ENCODE peak calls at places on chromosomes 4 and X, in eight cellular contexts. E, G, N, Q, Z, J, X and R are unnamed samples.

GRCh38 chr4:110970642-110971041 is 347.8 kb upstream of the PITX2 start:
- DNase-seq in Q (peak; percentile 28), J (no peak), E (peak; percentile 40), Z (peak; percentile 92), G (no peak), N (no peak), X (peak; percentile 48), R (peak; percentile 5)

GRCh38 chrX:85544609-85545008 is 165.1 kb upstream of the POF1B start:
- DNase-seq in Q (no peak), E (no peak), G (no peak), J (no peak), Z (no peak), N (no peak), X (peak; percentile 0), R (no peak)

GRCh38 chrX:33128048-33128805 is 83.1 kb downstream of the DMD start:
- DNase-seq in Z (no peak), E (no peak), N (no peak), J (no peak), Q (no peak), G (no peak), X (no peak), R (no peak)

GRCh38 chrX:40147399-40148188 is 49.8 kb upstream of the BCOR start:
- DNase-seq in E (no peak), X (no peak), G (no peak), J (no peak), Z (peak; percentile 41), N (no peak), Q (no peak), R (no peak)

GRCh38 chr4:98745372-98745771 is 87.0 kb upstream of the TSPAN5 start:
- DNase-seq in E (peak; percentile 16), N (no peak), Q (no peak), J (no peak), Z (peak; percentile 56), X (peak; percentile 62), G (no peak), R (no peak)

GRCh38 chr4:88333741-88334405 is 44.8 kb upstream of the HERC6 start:
- DNase-seq in E (no peak), N (no peak), Q (no peak), X (peak; percentile 75), J (no peak), G (no peak), Z (no peak), R (no peak)

GRCh38 chrX:39756086-39756883 is 341.5 kb downstream of the BCOR start:
- DNase-seq in G (no peak), J (no peak), X (no peak), Z (no peak), E (no peak), Q (no peak), N (no peak), R (no peak)

GRCh38 chrX:14902536-14902935 is 29.3 kb downstream of the MOSPD2 start:
- DNase-seq in J (no peak), E (no peak), Z (no peak), X (no peak), Q (no peak), N (no peak), G (no peak), R (no peak)

GRCh38 chrX:40085086-40085551 is 12.6 kb downstream of the BCOR start:
- DNase-seq in J (no peak), Q (no peak), Z (no peak), E (no peak), G (no peak), N (no peak), X (peak; percentile 89), R (no peak)

GRCh38 chrX:8504451-8504850 is 39.8 kb downstream of the VCX3B start:
- DNase-seq in N (no peak), G (no peak), Z (no peak), X (peak; percentile 79), J (no peak), Q (peak; percentile 76), E (peak; percentile 73), R (no peak)

GRCh38 chr4:1400191-1400805 is 5.9 kb downstream of the NKX1-1 start:
- DNase-seq in Q (no peak), E (no peak), X (no peak), J (no peak), N (no peak), Z (no peak), G (no peak), R (no peak)

GRCh38 chr4:111400736-111401135 is 744.5 kb upstream of the FAM241A start:
- DNase-seq in J (no peak), G (no peak), E (peak; percentile 1), Z (no peak), X (peak; percentile 62), N (no peak), Q (peak; percentile 76), R (no peak)

GRCh38 chrX:39327705-39328104 is 526.4 kb downstream of the MID1IP1 start:
- DNase-seq in Q (no peak), J (no peak), N (no peak), Z (no peak), E (no peak), X (no peak), G (no peak), R (no peak)

GRCh38 chrX:48487362-48487785 is 11.4 kb downstream of the FTSJ1 start:
- DNase-seq in X (peak; percentile 89), N (no peak), Q (peak; percentile 94), E (peak; percentile 97), Z (peak; percentile 17), G (no peak), J (no peak), R (no peak)

GRCh38 chrX:50093627-50094026 is 107.2 kb downstream of the AKAP4 start:
- DNase-seq in Z (no peak), G (no peak), X (no peak), E (no peak), Q (no peak), N (no peak), J (no peak), R (no peak)

GRCh38 chrX:125108926-125109325 is 210.7 kb upstream of the TEX13C start:
- DNase-seq in E (no peak), J (no peak), G (no peak), X (no peak), N (no peak), Q (no peak), Z (no peak), R (no peak)

GRCh38 chr4:114272226-114272625 is 292.8 kb upstream of the ARSJ start:
- DNase-seq in Q (peak; percentile 97), E (peak; percentile 93), Z (no peak), N (no peak), J (no peak), X (peak; percentile 80), G (no peak), R (no peak)

GRCh38 chr4:121696140-121696640 is 590 bp downstream of the ANXA5 start:
- DNase-seq in G (peak; percentile 78), E (peak; percentile 59), X (peak; percentile 87), Z (peak; percentile 60), N (peak; percentile 78), J (peak; percentile 39), Q (peak; percentile 71), R (peak; percentile 34)

GRCh38 chrX:115642895-115643530 is 82.0 kb downstream of the PLS3 start:
- DNase-seq in E (peak; percentile 66), G (no peak), Z (peak; percentile 34), Q (peak; percentile 84), N (no peak), J (peak; percentile 0), X (peak; percentile 71), R (peak; percentile 19)

DNA sequence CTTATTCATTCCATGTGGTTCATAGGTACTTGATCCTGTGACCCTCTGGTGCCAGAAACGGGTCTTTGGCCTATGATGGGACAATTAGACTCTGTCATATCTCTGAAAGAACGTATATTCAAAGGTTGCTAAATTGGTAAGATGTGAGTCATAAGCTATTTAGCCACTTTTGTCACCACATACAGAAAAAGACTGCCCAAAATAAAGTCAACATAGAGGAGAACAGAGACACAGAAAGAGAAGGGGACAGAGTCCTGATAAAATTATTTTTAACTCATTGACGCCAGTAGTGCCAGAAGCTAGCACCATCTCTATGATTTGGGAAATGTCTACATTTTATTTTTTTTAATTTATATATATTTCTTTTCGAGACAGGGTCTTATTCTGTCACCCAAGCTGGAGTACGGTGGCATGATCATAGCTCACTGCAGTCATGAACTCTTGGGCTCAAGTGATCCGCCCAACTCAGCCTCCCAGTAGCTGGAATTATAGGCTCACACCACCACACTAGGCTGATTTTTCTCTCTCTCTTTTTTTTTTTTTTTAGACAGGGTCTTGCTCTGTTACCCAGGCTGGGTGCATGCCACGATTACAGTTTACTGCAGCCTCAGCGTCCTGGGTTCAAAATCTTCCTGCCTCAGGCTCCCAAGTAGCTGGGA is 92.1 kb upstream of the COX18 start:
- DNase-seq in G (no peak), N (no peak), X (no peak), Z (no peak), J (no peak), Q (no peak), E (no peak), R (no peak)
- TF ChIP-seq CTCF in G (no peak), N (no peak), X (no peak), Z (no peak), J (no peak), Q (no peak), E (no peak), R (no peak)

GRCh38 chr4:182554736-182555135 is 311.5 kb downstream of the TENM3 start:
- DNase-seq in J (no peak), N (no peak), X (no peak), Q (peak; percentile 38), E (no peak), G (no peak), Z (no peak), R (no peak)
- H3K4me3 ChIP-seq in J (no peak overlapping the region), N (no peak overlapping the region), X (no peak overlapping the region), Q (no peak overlapping the region), E (no peak overlapping the region), G (peak overlapping the region; percentile 44), Z (no peak overlapping the region), R (no peak overlapping the region)

DNA sequence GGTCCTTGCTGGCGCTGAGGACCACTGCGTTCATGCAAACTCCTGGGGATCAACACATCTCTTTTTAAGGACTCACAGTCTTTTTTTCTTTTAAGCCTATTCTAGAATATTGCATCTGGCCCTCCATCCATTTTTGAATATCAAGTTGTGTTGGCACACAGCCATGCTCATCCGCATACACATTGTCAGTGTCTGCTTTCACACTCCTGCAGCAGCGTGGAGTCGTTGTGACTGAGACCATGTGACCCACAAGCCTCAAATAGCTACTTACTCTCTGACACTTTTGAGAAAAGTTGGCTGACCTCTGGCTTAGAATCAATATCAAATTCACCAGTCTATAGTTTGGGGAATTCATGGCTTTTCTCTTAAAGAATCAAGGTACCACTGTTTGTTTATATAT is 191.8 kb upstream of the S100G start:
- DNase-seq in X (no peak), G (no peak), N (no peak), E (no peak), J (no peak), Q (no peak), Z (no peak), R (no peak)
- TF ChIP-seq CTCF in X (no peak), G (no peak), N (no peak), E (no peak), J (no peak), Q (no peak), Z (no peak), R (no peak)

GRCh38 chr4:105807496-105807895 is 87.8 kb upstream of the NPNT start:
- DNase-seq in Q (peak; percentile 39), G (no peak), E (peak; percentile 29), X (peak; percentile 33), J (no peak), N (no peak), Z (no peak), R (no peak)

GRCh38 chr4:105805501-105806120 is 89.7 kb upstream of the NPNT start:
- DNase-seq in N (no peak), Z (no peak), J (no peak), Q (no peak), X (no peak), E (no peak), G (no peak), R (no peak)

GRCh38 chr4:105808459-105809041 is 86.7 kb upstream of the NPNT start:
- DNase-seq in E (peak; percentile 84), N (no peak), Q (peak; percentile 67), J (no peak), X (peak; percentile 77), G (no peak), Z (no peak), R (no peak)

GRCh38 chr4:105808030-105808429 is 87.2 kb upstream of the NPNT start:
- DNase-seq in E (no peak), Z (no peak), Q (no peak), G (no peak), J (no peak), N (no peak), X (no peak), R (no peak)
- H3K4me3 ChIP-seq in E (no peak overlapping the region), Z (no peak overlapping the region), Q (no peak overlapping the region), G (peak overlapping the region; percentile 47), J (no peak overlapping the region), N (no peak overlapping the region), X (no peak overlapping the region), R (no peak overlapping the region)